ENCODE peak calls at places on chromosomes 13 and 19, in eight cellular contexts. One of them, this sample, is unnamed.

GRCh38 chr13:70339738-70340137 is 231.5 kb upstream of the KLHL1 start:
- DNase-seq in fibroblast of mammary gland: no peak
- DNase-seq in endothelial cell: peak; percentile 18
- DNase-seq in Right ventricle myocardium superior: no peak
- DNase-seq in adipocyte: peak; percentile 10
- DNase-seq in astrocyte of the spinal cord: peak; percentile 8
- DNase-seq in activated naive CD4-positive, alpha-beta T cell treated with Interleukin-2 at 50 U/mL for 16 hours: no peak
- DNase-seq in stimulated activated CD4-positive, alpha-beta T cell treated with anti-CD3 and anti-CD28 coated beads, Interleukin-4, amount 100 ng/mL, for 48 hours: no peak
- DNase-seq in this sample: no peak

GRCh38 chr19:48997972-48998371 is 4.3 kb downstream of the RUVBL2 start:
- DNase-seq in fibroblast of mammary gland: peak; percentile 67
- DNase-seq in endothelial cell: peak; percentile 83
- DNase-seq in Right ventricle myocardium superior: no peak
- DNase-seq in adipocyte: peak; percentile 57
- DNase-seq in astrocyte of the spinal cord: peak; percentile 49
- DNase-seq in activated naive CD4-positive, alpha-beta T cell treated with Interleukin-2 at 50 U/mL for 16 hours: peak; percentile 51
- DNase-seq in stimulated activated CD4-positive, alpha-beta T cell treated with anti-CD3 and anti-CD28 coated beads, Interleukin-4, amount 100 ng/mL, for 48 hours: peak; percentile 56
- DNase-seq in this sample: peak; percentile 55

GRCh38 chr13:28641600-28641926 is 17.4 kb upstream of the POMP start:
- DNase-seq in fibroblast of mammary gland: no peak
- DNase-seq in endothelial cell: no peak
- DNase-seq in Right ventricle myocardium superior: no peak
- DNase-seq in adipocyte: peak; percentile 53
- DNase-seq in astrocyte of the spinal cord: no peak
- DNase-seq in activated naive CD4-positive, alpha-beta T cell treated with Interleukin-2 at 50 U/mL for 16 hours: no peak
- DNase-seq in stimulated activated CD4-positive, alpha-beta T cell treated with anti-CD3 and anti-CD28 coated beads, Interleukin-4, amount 100 ng/mL, for 48 hours: no peak
- DNase-seq in this sample: no peak

GRCh38 chr13:49265822-49266221 is 18.1 kb downstream of the CDADC1 start:
- DNase-seq in fibroblast of mammary gland: peak; percentile 60
- DNase-seq in endothelial cell: no peak
- DNase-seq in Right ventricle myocardium superior: no peak
- DNase-seq in adipocyte: peak; percentile 61
- DNase-seq in astrocyte of the spinal cord: peak; percentile 78
- DNase-seq in activated naive CD4-positive, alpha-beta T cell treated with Interleukin-2 at 50 U/mL for 16 hours: no peak
- DNase-seq in stimulated activated CD4-positive, alpha-beta T cell treated with anti-CD3 and anti-CD28 coated beads, Interleukin-4, amount 100 ng/mL, for 48 hours: no peak
- DNase-seq in this sample: peak; percentile 93

GRCh38 chr13:66845393-66845792 is 384.7 kb downstream of the PCDH9 start:
- DNase-seq in fibroblast of mammary gland: no peak
- DNase-seq in endothelial cell: no peak
- DNase-seq in Right ventricle myocardium superior: peak; percentile 22
- DNase-seq in adipocyte: no peak
- DNase-seq in astrocyte of the spinal cord: no peak
- DNase-seq in activated naive CD4-positive, alpha-beta T cell treated with Interleukin-2 at 50 U/mL for 16 hours: no peak
- DNase-seq in stimulated activated CD4-positive, alpha-beta T cell treated with anti-CD3 and anti-CD28 coated beads, Interleukin-4, amount 100 ng/mL, for 48 hours: no peak
- DNase-seq in this sample: no peak

GRCh38 chr19:18344546-18344945 is 4.1 kb downstream of the PGPEP1 start:
- DNase-seq in fibroblast of mammary gland: no peak
- DNase-seq in endothelial cell: no peak
- DNase-seq in Right ventricle myocardium superior: no peak
- DNase-seq in adipocyte: no peak
- DNase-seq in astrocyte of the spinal cord: no peak
- DNase-seq in activated naive CD4-positive, alpha-beta T cell treated with Interleukin-2 at 50 U/mL for 16 hours: no peak
- DNase-seq in stimulated activated CD4-positive, alpha-beta T cell treated with anti-CD3 and anti-CD28 coated beads, Interleukin-4, amount 100 ng/mL, for 48 hours: no peak
- DNase-seq in this sample: no peak

GRCh38 chr19:41808663-41809566 is 12.5 kb downstream of the CEACAM3 start:
- DNase-seq in fibroblast of mammary gland: no peak
- DNase-seq in endothelial cell: no peak
- DNase-seq in Right ventricle myocardium superior: peak; percentile 65
- DNase-seq in adipocyte: no peak
- DNase-seq in astrocyte of the spinal cord: no peak
- DNase-seq in activated naive CD4-positive, alpha-beta T cell treated with Interleukin-2 at 50 U/mL for 16 hours: no peak
- DNase-seq in stimulated activated CD4-positive, alpha-beta T cell treated with anti-CD3 and anti-CD28 coated beads, Interleukin-4, amount 100 ng/mL, for 48 hours: no peak
- DNase-seq in this sample: no peak

GRCh38 chr13:94362411-94362909 is 117.0 kb downstream of the DCT start:
- DNase-seq in fibroblast of mammary gland: peak; percentile 95
- DNase-seq in endothelial cell: peak; percentile 65
- DNase-seq in Right ventricle myocardium superior: no peak
- DNase-seq in adipocyte: peak; percentile 95
- DNase-seq in astrocyte of the spinal cord: peak; percentile 90
- DNase-seq in activated naive CD4-positive, alpha-beta T cell treated with Interleukin-2 at 50 U/mL for 16 hours: peak; percentile 57
- DNase-seq in stimulated activated CD4-positive, alpha-beta T cell treated with anti-CD3 and anti-CD28 coated beads, Interleukin-4, amount 100 ng/mL, for 48 hours: peak; percentile 44
- DNase-seq in this sample: peak; percentile 95

GRCh38 chr13:66780814-66781213 is 449.3 kb downstream of the PCDH9 start:
- DNase-seq in fibroblast of mammary gland: peak; percentile 28
- DNase-seq in endothelial cell: no peak
- DNase-seq in Right ventricle myocardium superior: no peak
- DNase-seq in adipocyte: peak; percentile 63
- DNase-seq in astrocyte of the spinal cord: peak; percentile 2
- DNase-seq in activated naive CD4-positive, alpha-beta T cell treated with Interleukin-2 at 50 U/mL for 16 hours: no peak
- DNase-seq in stimulated activated CD4-positive, alpha-beta T cell treated with anti-CD3 and anti-CD28 coated beads, Interleukin-4, amount 100 ng/mL, for 48 hours: no peak
- DNase-seq in this sample: peak; percentile 58

GRCh38 chr13:113976711-113977684 is 3.1 kb upstream of the C13orf46 start:
- DNase-seq in fibroblast of mammary gland: peak; percentile 56
- DNase-seq in endothelial cell: no peak
- DNase-seq in Right ventricle myocardium superior: peak; percentile 30
- DNase-seq in adipocyte: peak; percentile 73
- DNase-seq in astrocyte of the spinal cord: peak; percentile 37
- DNase-seq in activated naive CD4-positive, alpha-beta T cell treated with Interleukin-2 at 50 U/mL for 16 hours: no peak
- DNase-seq in stimulated activated CD4-positive, alpha-beta T cell treated with anti-CD3 and anti-CD28 coated beads, Interleukin-4, amount 100 ng/mL, for 48 hours: no peak
- DNase-seq in this sample: peak; percentile 13

GRCh38 chr19:34327851-34328250 is 37.1 kb upstream of the GPI start:
- DNase-seq in fibroblast of mammary gland: no peak
- DNase-seq in endothelial cell: no peak
- DNase-seq in Right ventricle myocardium superior: no peak
- DNase-seq in adipocyte: no peak
- DNase-seq in astrocyte of the spinal cord: no peak
- DNase-seq in activated naive CD4-positive, alpha-beta T cell treated with Interleukin-2 at 50 U/mL for 16 hours: no peak
- DNase-seq in stimulated activated CD4-positive, alpha-beta T cell treated with anti-CD3 and anti-CD28 coated beads, Interleukin-4, amount 100 ng/mL, for 48 hours: no peak
- DNase-seq in this sample: no peak

GRCh38 chr19:38669532-38669931 is 22.1 kb downstream of the ACTN4 start:
- DNase-seq in fibroblast of mammary gland: no peak
- DNase-seq in endothelial cell: no peak
- DNase-seq in Right ventricle myocardium superior: no peak
- DNase-seq in adipocyte: no peak
- DNase-seq in astrocyte of the spinal cord: no peak
- DNase-seq in activated naive CD4-positive, alpha-beta T cell treated with Interleukin-2 at 50 U/mL for 16 hours: peak; percentile 27
- DNase-seq in stimulated activated CD4-positive, alpha-beta T cell treated with anti-CD3 and anti-CD28 coated beads, Interleukin-4, amount 100 ng/mL, for 48 hours: no peak
- DNase-seq in this sample: no peak

GRCh38 chr19:16860118-16860517 is 28.7 kb upstream of the F2RL3 start:
- DNase-seq in fibroblast of mammary gland: no peak
- DNase-seq in endothelial cell: no peak
- DNase-seq in Right ventricle myocardium superior: no peak
- DNase-seq in adipocyte: no peak
- DNase-seq in astrocyte of the spinal cord: no peak
- DNase-seq in activated naive CD4-positive, alpha-beta T cell treated with Interleukin-2 at 50 U/mL for 16 hours: no peak
- DNase-seq in stimulated activated CD4-positive, alpha-beta T cell treated with anti-CD3 and anti-CD28 coated beads, Interleukin-4, amount 100 ng/mL, for 48 hours: no peak
- DNase-seq in this sample: no peak

This sample was measured in fibroblast of lung.